ENCODE peak calls at places on chromosomes 16 and 17, in five cellular contexts. One of them, this sample, is unnamed.

GRCh38 chr16:74450236-74450635 is 29.0 kb upstream of the CLEC18B start:
- DNase-seq in AG10803: peak
- DNase-seq in mucosa of descending colon: no peak
- DNase-seq in ovary: no peak
- DNase-seq in foreskin fibroblast: peak
- DNase-seq in this sample: no peak

GRCh38 chr17:55577687-55578086 is 66.4 kb upstream of the SMIM36 start:
- DNase-seq in foreskin fibroblast: no peak
- DNase-seq in mucosa of descending colon: peak
- DNase-seq in AG10803: no peak
- DNase-seq in ovary: peak
- DNase-seq in this sample: no peak

GRCh38 chr17:76492250-76492988 is 8.8 kb downstream of the RHBDF2 start:
- DNase-seq in mucosa of descending colon: peak
- DNase-seq in foreskin fibroblast: no peak
- DNase-seq in AG10803: no peak
- DNase-seq in ovary: no peak
- DNase-seq in this sample: no peak

GRCh38 chr17:46783031-46783593 is 35.4 kb downstream of the WNT3 start:
- DNase-seq in mucosa of descending colon: no peak
- DNase-seq in ovary: no peak
- DNase-seq in AG10803: no peak
- DNase-seq in foreskin fibroblast: no peak
- DNase-seq in this sample: no peak

GRCh38 chr17:49676276-49676868 is 1.5 kb downstream of the SPOP start:
- DNase-seq in ovary: no peak
- DNase-seq in mucosa of descending colon: no peak
- DNase-seq in foreskin fibroblast: peak
- DNase-seq in AG10803: peak
- DNase-seq in this sample: no peak

GRCh38 chr17:12731839-12732238 is 57.5 kb upstream of the ARHGAP44 start:
- DNase-seq in AG10803: no peak
- DNase-seq in ovary: no peak
- DNase-seq in foreskin fibroblast: no peak
- DNase-seq in mucosa of descending colon: no peak
- DNase-seq in this sample: peak

GRCh38 chr16:30931068-30931655 is 7.8 kb downstream of the FBXL19 start:
- DNase-seq in AG10803: no peak
- DNase-seq in ovary: no peak
- DNase-seq in mucosa of descending colon: no peak
- DNase-seq in foreskin fibroblast: no peak
- DNase-seq in this sample: no peak

GRCh38 chr17:28747046-28747691 is 3.4 kb downstream of the TRAF4 start:
- DNase-seq in mucosa of descending colon: peak
- DNase-seq in ovary: peak
- DNase-seq in AG10803: no peak
- DNase-seq in foreskin fibroblast: no peak
- DNase-seq in this sample: no peak

GRCh38 chr17:73058022-73058421 is 34.5 kb downstream of the SLC39A11 start:
- DNase-seq in ovary: no peak
- DNase-seq in AG10803: no peak
- DNase-seq in foreskin fibroblast: peak
- DNase-seq in mucosa of descending colon: no peak
- DNase-seq in this sample: peak

GRCh38 chr17:75488693-75489510 is 26.4 kb downstream of the CASKIN2 start:
- DNase-seq in mucosa of descending colon: no peak
- DNase-seq in ovary: no peak
- DNase-seq in AG10803: no peak
- DNase-seq in foreskin fibroblast: no peak
- DNase-seq in this sample: no peak
- H3K4me3 ChIP-seq in mucosa of descending colon: no peak
- H3K4me3 ChIP-seq in ovary: no peak
- H3K4me3 ChIP-seq in AG10803: no peak
- H3K4me3 ChIP-seq in foreskin fibroblast: no peak
- H3K4me3 ChIP-seq in this sample: no peak

GRCh38 chr16:57797526-57798266 is 4.6 kb downstream of the KIFC3 start:
- DNase-seq in mucosa of descending colon: peak
- DNase-seq in AG10803: no peak
- DNase-seq in ovary: no peak
- DNase-seq in foreskin fibroblast: no peak
- DNase-seq in this sample: no peak
- H3K4me3 ChIP-seq in mucosa of descending colon: no peak
- H3K4me3 ChIP-seq in AG10803: no peak
- H3K4me3 ChIP-seq in ovary: no peak
- H3K4me3 ChIP-seq in foreskin fibroblast: no peak
- H3K4me3 ChIP-seq in this sample: peak

GRCh38 chr17:58268774-58269556 is 11.8 kb downstream of the MPO start:
- DNase-seq in mucosa of descending colon: no peak
- DNase-seq in foreskin fibroblast: no peak
- DNase-seq in ovary: no peak
- DNase-seq in AG10803: no peak
- DNase-seq in this sample: no peak
- H3K4me3 ChIP-seq in mucosa of descending colon: no peak
- H3K4me3 ChIP-seq in foreskin fibroblast: no peak
- H3K4me3 ChIP-seq in ovary: no peak
- H3K4me3 ChIP-seq in AG10803: no peak
- H3K4me3 ChIP-seq in this sample: no peak

GRCh38 chr16:82882982-82883863 is 256.5 kb downstream of the CDH13 start:
- DNase-seq in AG10803: no peak
- DNase-seq in foreskin fibroblast: no peak
- DNase-seq in mucosa of descending colon: no peak
- DNase-seq in ovary: no peak
- DNase-seq in this sample: no peak

GRCh38 chr16:82884320-82884898 is 257.6 kb downstream of the CDH13 start:
- DNase-seq in ovary: no peak
- DNase-seq in mucosa of descending colon: no peak
- DNase-seq in AG10803: no peak
- DNase-seq in foreskin fibroblast: no peak
- DNase-seq in this sample: no peak

GRCh38 chr16:82880361-82880760 is 253.6 kb downstream of the CDH13 start:
- DNase-seq in mucosa of descending colon: no peak
- DNase-seq in foreskin fibroblast: no peak
- DNase-seq in AG10803: no peak
- DNase-seq in ovary: no peak
- DNase-seq in this sample: no peak

GRCh38 chr16:82881517-82881916 is 254.7 kb downstream of the CDH13 start:
- DNase-seq in mucosa of descending colon: no peak
- DNase-seq in ovary: no peak
- DNase-seq in AG10803: no peak
- DNase-seq in foreskin fibroblast: no peak
- DNase-seq in this sample: no peak

GRCh38 chr16:82882249-82882648 is 255.5 kb downstream of the CDH13 start:
- DNase-seq in ovary: no peak
- DNase-seq in mucosa of descending colon: no peak
- DNase-seq in foreskin fibroblast: no peak
- DNase-seq in AG10803: no peak
- DNase-seq in this sample: peak
- H3K4me3 ChIP-seq in ovary: no peak
- H3K4me3 ChIP-seq in mucosa of descending colon: no peak
- H3K4me3 ChIP-seq in foreskin fibroblast: no peak
- H3K4me3 ChIP-seq in AG10803: no peak
- H3K4me3 ChIP-seq in this sample: no peak

GRCh38 chr16:69520800-69521602 is 44.8 kb upstream of the NFAT5 start:
- DNase-seq in ovary: no peak
- DNase-seq in foreskin fibroblast: peak
- DNase-seq in AG10803: peak
- DNase-seq in mucosa of descending colon: no peak
- DNase-seq in this sample: no peak
- H3K4me3 ChIP-seq in ovary: no peak
- H3K4me3 ChIP-seq in foreskin fibroblast: no peak
- H3K4me3 ChIP-seq in AG10803: no peak
- H3K4me3 ChIP-seq in mucosa of descending colon: no peak
- H3K4me3 ChIP-seq in this sample: no peak

GRCh38 chr17:67390646-67391480 is 13.8 kb downstream of the PITPNC1 start:
- DNase-seq in mucosa of descending colon: no peak
- DNase-seq in AG10803: peak
- DNase-seq in foreskin fibroblast: peak
- DNase-seq in ovary: no peak
- DNase-seq in this sample: peak
- H3K4me3 ChIP-seq in mucosa of descending colon: no peak
- H3K4me3 ChIP-seq in AG10803: no peak
- H3K4me3 ChIP-seq in foreskin fibroblast: peak
- H3K4me3 ChIP-seq in ovary: no peak
- H3K4me3 ChIP-seq in this sample: no peak

This sample was measured in heart right ventricle.